ENCODE peak calls at places on chromosome 22, in nine cellular contexts. K is sigmoid colon, G is K562, Z is GM23338, B is endothelial cell of umbilical vein, S is prostate gland, X is H1, E is suprapubic skin, R is stomach. Y is an unnamed sample.

GRCh38 chr22:19482297-19482696 is 2.6 kb downstream of the CDC45 start:
- DNase-seq in B (no peak), X (no peak), R (peak), S (no peak), K (no peak), Z (no peak), E (no peak), G (no peak), Y (no peak)

GRCh38 chr22:49614966-49615965 is 212.4 kb downstream of the BRD1 start:
- DNase-seq in R (no peak), B (no peak), X (no peak), S (no peak), Z (no peak), K (peak), E (peak), G (no peak), Y (no peak)

GRCh38 chr22:20010307-20011122 is 6.1 kb downstream of the ARVCF start:
- DNase-seq in R (no peak), K (no peak), E (no peak), X (no peak), G (no peak), Z (no peak), S (no peak), B (no peak), Y (no peak)

GRCh38 chr22:25829808-25830777 is 88.1 kb downstream of the MYO18B start:
- DNase-seq in E (no peak), S (no peak), G (no peak), R (no peak), X (no peak), Z (no peak), K (no peak), B (no peak), Y (no peak)

GRCh38 chr22:26321469-26321913 is 107.6 kb upstream of the ASPHD2 start:
- DNase-seq in K (peak), Z (peak), X (no peak), E (no peak), S (no peak), R (no peak), B (no peak), G (peak), Y (no peak)

GRCh38 chr22:25382762-25383161 is 163.3 kb downstream of the CRYBB2 start:
- DNase-seq in R (no peak), Z (no peak), X (no peak), K (no peak), S (no peak), B (no peak), E (no peak), G (no peak), Y (no peak)

GRCh38 chr22:29912605-29913398 is 29.8 kb downstream of the MTMR3 start:
- DNase-seq in E (no peak), Z (no peak), S (no peak), R (no peak), B (no peak), G (no peak), X (no peak), K (no peak), Y (no peak)

GRCh38 chr22:25475554-25476022 is 88.9 kb upstream of the GRK3 start:
- DNase-seq in Z (peak), G (no peak), E (no peak), S (peak), K (peak), X (no peak), B (peak), R (no peak), Y (no peak)

GRCh38 chr22:49705631-49706352 is 121.9 kb downstream of the BRD1 start:
- DNase-seq in X (no peak), B (no peak), S (no peak), Z (no peak), K (no peak), G (peak), E (no peak), R (no peak), Y (peak)

GRCh38 chr22:37824674-37825641 is 1.8 kb downstream of the GALR3 start:
- DNase-seq in X (peak), E (no peak), G (no peak), Z (peak), B (no peak), K (no peak), S (no peak), R (no peak), Y (no peak)

GRCh38 chr22:37911273-37911672 is 5.2 kb downstream of the MICALL1 start:
- DNase-seq in Z (no peak), K (no peak), S (no peak), R (no peak), X (no peak), G (no peak), E (no peak), B (no peak), Y (no peak)

GRCh38 chr22:30285846-30286200 is 3.5 kb downstream of the CASTOR1 start:
- DNase-seq in S (no peak), B (no peak), G (no peak), Z (no peak), R (no peak), X (no peak), K (no peak), E (no peak), Y (no peak)

GRCh38 chr22:28816994-28817530 is 16.7 kb upstream of the XBP1 start:
- DNase-seq in G (no peak), S (no peak), X (no peak), B (no peak), Z (no peak), R (no peak), E (no peak), K (no peak), Y (no peak)

GRCh38 chr22:28820885-28821284 is 20.5 kb upstream of the XBP1 start:
- DNase-seq in E (no peak), G (no peak), X (no peak), R (no peak), K (peak), Z (no peak), B (no peak), S (no peak), Y (no peak)

GRCh38 chr22:28819253-28820096 is 19.1 kb upstream of the XBP1 start:
- DNase-seq in G (no peak), X (no peak), Z (no peak), S (peak), K (peak), R (peak), E (no peak), B (no peak), Y (peak)

GRCh38 chr22:28815729-28816128 is 15.4 kb upstream of the XBP1 start:
- DNase-seq in S (no peak), Z (no peak), X (no peak), E (no peak), G (no peak), R (no peak), K (no peak), B (no peak), Y (no peak)

DNA sequence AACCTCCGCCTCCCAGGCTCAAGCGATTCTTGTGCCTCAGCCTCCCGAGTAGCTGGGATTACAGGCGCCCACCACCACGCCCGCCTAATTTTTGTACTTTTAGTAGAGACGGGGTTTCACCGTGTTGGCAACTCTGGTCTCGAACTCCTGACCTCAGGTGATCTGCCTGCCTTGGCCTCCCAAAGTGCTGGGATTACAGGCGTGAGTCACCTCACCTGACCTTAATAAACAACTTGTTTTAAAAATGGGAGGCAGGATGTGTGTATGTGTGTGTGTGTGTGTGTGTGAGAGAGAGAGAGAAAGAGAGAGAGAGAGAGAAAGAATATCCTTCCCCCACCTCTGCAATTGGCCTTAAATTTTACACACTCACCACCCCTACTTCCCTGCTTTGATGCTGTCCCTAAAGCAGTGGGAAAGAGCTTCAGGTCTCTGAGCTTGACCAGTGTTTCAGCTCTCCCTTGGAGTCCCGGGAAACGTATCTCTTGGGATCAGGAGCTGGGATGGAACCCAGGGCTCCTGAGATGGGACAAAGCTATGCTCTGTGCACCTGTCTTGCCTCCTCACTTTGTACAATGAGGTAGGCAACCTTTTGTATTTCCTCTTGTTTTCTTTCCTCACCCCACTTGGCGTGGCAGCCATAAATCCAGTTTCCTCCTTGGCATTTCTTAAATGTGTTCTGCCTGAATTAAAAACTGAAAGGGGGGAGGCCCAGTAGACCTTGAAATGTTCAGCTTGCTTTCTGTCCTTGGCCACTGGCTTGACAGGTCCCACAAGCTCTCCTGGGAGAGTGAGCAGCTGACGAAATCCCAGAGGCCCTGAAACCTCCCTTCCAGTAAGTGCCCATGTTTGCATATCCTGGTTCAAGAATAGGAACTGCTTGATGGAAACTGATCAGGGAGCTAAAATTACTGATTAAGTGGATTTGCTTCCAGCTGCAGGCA is 17.8 kb upstream of the XBP1 start:
- DNase-seq in X (no peak), E (no peak), R (peak), Z (peak), B (no peak), S (peak), K (peak), G (no peak), Y (peak)
- TF ChIP-seq POLR2AphosphoS5 in X (no peak), E (no peak), R (peak), Z (no peak), B (no peak), S (peak), K (no peak), G (no peak), Y (peak)

DNA sequence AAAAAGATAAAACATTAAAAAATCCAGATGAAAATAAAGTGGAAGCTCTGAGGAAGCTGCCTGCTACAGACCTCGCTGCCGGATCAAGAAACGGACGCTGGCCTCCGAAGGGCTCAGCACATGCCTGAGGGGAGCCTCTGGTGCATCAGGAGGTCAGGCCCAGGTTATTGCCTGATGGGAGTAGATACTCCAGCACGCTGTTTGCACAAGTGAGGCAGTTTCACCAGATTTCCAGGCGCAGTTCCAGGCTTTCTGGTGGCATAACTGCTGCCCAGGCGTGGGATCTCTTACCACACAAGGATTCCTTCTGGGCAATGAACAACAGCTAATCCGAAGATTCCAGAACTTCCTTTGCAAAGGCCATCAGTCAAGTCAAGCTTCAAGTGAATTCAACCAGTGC is 154.2 kb downstream of the MPPED1 start:
- DNase-seq in G (no peak), R (no peak), Z (no peak), X (no peak), E (no peak), K (no peak), B (no peak), S (no peak), Y (peak)
- H3K27ac ChIP-seq in G (no peak), R (no peak), Z (no peak), X (no peak), E (no peak), K (no peak), B (no peak), S (no peak), Y (peak)

DNA sequence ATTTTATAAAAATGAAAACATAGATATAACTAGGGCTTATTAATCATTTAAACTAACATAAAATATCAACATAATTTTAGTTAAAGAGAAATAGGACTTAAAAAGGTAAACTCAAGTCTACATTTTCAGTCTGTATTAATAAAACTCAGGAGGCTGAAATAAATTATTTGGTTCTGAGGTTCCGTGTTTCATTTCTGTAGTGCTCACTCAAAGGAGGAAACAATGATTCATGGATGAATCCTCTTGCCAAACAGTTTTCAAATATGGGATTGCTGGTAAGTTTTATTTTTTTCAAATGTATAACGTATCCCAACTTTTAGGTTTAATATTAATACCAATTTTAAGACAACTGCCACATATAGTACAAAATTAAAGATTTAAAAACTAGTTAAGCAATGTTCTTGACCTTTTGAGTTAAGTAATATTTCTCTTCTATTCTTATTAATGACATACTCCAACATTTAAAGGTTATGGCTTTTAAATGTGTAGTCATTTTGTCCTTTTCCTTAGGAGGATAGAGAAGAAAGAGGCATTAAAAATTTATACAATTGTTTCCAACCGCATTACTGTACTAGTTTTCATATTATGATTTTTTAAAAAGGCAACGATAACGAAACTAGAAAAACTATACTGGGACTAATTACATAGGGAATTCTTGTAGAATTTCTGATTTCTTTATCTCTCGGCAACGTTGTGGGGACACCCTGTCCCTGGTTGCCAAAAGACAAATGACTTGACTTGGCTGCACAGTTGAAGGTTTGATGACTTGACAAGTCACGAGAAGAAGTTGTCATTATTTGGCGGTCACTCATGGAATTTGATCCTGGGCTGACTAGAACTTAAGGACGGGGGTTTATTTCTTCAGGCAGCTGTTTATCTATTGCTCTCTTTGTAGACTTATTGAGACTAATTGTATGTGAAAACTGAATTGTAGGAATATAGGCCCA is 69.2 kb upstream of the ADSL start:
- DNase-seq in S (no peak), K (no peak), E (no peak), B (peak), X (no peak), G (no peak), R (no peak), Z (no peak), Y (no peak)
- TF ChIP-seq POLR2AphosphoS5 in S (peak), K (no peak), E (no peak), B (no peak), X (no peak), G (no peak), R (no peak), Z (no peak), Y (no peak)

DNA sequence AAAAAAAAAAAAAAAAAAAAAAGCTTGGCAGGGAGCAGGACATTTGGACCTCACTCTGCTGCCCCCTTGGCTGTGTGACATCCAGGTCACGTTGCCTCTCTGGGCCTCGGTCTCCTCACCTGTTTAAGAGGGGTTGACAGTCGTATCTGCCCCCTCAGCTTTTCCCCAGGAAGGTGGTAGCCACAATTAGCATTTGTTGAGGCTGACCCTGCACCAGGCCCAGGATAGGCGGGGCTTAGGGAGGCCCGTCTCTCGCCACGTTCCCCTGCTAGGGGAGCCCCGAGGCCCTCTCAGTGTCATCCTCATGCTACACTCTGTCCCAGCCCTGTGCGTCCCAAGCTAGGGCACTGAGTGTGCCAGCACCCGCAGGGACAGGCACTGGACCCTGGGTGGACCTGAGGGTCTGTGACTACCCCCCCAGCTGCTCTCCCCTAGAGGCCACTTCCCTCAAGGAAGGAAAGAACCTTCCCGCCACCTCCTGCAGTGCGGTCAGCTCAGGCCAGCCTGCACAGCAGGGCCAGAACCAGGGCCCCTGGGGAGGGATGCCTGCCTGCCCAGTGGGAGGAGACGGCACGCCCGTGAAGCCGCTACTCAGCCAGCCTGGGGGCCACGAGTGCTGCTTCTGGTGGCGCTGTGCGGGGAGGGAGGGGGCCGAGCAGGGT is 38.5 kb upstream of the PPARA start:
- DNase-seq in S (no peak), G (no peak), X (no peak), B (no peak), Z (peak), R (no peak), E (no peak), K (no peak), Y (no peak)
- H3K27ac ChIP-seq in S (peak), G (no peak), X (no peak), B (no peak), Z (no peak), R (peak), E (peak), K (peak), Y (peak)

GRCh38 chr22:45212992-45213751 is 27.5 kb downstream of the KIAA0930 start:
- DNase-seq in B (no peak), K (peak), G (no peak), S (no peak), X (no peak), E (no peak), Z (no peak), R (no peak), Y (no peak)

GRCh38 chr22:45210577-45211431 is 29.9 kb downstream of the KIAA0930 start:
- DNase-seq in G (no peak), X (no peak), B (no peak), K (no peak), R (no peak), E (peak), Z (no peak), S (no peak), Y (no peak)

GRCh38 chr22:45211848-45212247 is 28.8 kb downstream of the KIAA0930 start:
- DNase-seq in R (no peak), S (no peak), E (no peak), B (no peak), Z (no peak), K (no peak), X (no peak), G (no peak), Y (no peak)

GRCh38 chr22:45211435-45211834 is 29.3 kb downstream of the KIAA0930 start:
- DNase-seq in G (no peak), R (no peak), X (no peak), Z (no peak), K (no peak), B (no peak), S (no peak), E (peak), Y (no peak)

DNA sequence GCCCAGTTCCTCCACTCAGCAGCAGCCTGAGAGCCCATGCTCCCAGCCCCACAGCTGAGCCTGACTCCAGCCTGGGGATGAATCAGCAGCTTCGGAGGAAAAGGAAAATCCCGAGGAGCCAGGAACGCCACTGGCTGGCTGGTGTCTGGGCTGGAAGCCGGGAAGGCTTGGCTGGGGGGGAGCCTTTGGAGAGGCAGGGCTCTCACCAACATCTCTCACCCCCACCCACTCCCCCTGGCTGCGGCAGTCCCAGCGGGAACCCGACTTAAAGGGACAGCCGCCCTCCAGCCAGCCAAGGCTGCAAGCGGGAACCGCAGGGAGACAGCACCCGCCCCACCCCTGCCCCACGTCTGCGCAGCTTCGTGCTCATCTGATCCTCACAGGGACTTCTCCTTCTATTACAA is 28.4 kb downstream of the KIAA0930 start:
- DNase-seq in B (peak), Z (peak), K (peak), X (no peak), G (peak), S (no peak), E (peak), R (peak), Y (peak)
- TF ChIP-seq POLR2AphosphoS5 in B (no peak), Z (no peak), K (peak), X (no peak), G (no peak), S (peak), E (no peak), R (no peak), Y (no peak)

GRCh38 chr22:18091916-18092526 is 14.2 kb downstream of the PEX26 start:
- DNase-seq in G (no peak), K (peak), Z (no peak), R (peak), B (peak), S (peak), E (peak), X (no peak), Y (peak)
- H3K27ac ChIP-seq in G (no peak), K (peak), Z (no peak), R (peak), B (peak), S (peak), E (peak), X (no peak), Y (peak)

GRCh38 chr22:32618461-32619140 is 144.0 kb downstream of the FBXO7 start:
- DNase-seq in S (peak), G (no peak), X (no peak), B (no peak), K (peak), E (no peak), R (no peak), Z (no peak), Y (no peak)
- TF ChIP-seq POLR2AphosphoS5 in S (peak), G (no peak), X (no peak), B (no peak), K (peak), E (no peak), R (peak), Z (no peak), Y (peak)

GRCh38 chr22:39177456-39177775 is 24.9 kb upstream of the CBX7 start:
- DNase-seq in S (no peak), X (no peak), R (no peak), B (peak), Z (no peak), E (no peak), G (no peak), K (no peak), Y (no peak)

GRCh38 chr22:39176673-39177455 is 24.4 kb upstream of the CBX7 start:
- DNase-seq in S (no peak), E (no peak), B (peak), R (no peak), X (no peak), Z (peak), K (no peak), G (no peak), Y (no peak)

GRCh38 chr22:39179401-39179827 is 26.9 kb upstream of the CBX7 start:
- DNase-seq in S (no peak), B (no peak), E (no peak), K (no peak), X (peak), R (no peak), Z (peak), G (peak), Y (no peak)

GRCh38 chr22:39178206-39179111 is 26.0 kb upstream of the CBX7 start:
- DNase-seq in B (peak), X (no peak), S (no peak), R (no peak), Z (no peak), G (no peak), K (no peak), E (no peak), Y (no peak)

GRCh38 chr22:39177791-39178190 is 25.3 kb upstream of the CBX7 start:
- DNase-seq in E (no peak), S (no peak), X (no peak), Z (no peak), K (no peak), R (no peak), G (no peak), B (no peak), Y (no peak)
- H3K27ac ChIP-seq in E (peak), S (peak), X (peak), Z (no peak), K (peak), R (peak), G (no peak), B (peak), Y (peak)